ENCODE peak calls at places on chromosome 12, in five cellular contexts. One of them, this sample, is unnamed.
A peak's percentile ranks its signal among the peaks of the same experiment; 100 is the strongest.

GRCh38 chr12:56728139-56728861 is 3.2 kb upstream of the NACA start:
- DNase-seq in WTC11: no peak
- DNase-seq in K562: no peak
- DNase-seq in SK-N-SH: no peak
- DNase-seq in A549: no peak
- DNase-seq in this sample: no peak

GRCh38 chr12:50603817-50604639 is 99.2 kb downstream of the DIP2B start:
- DNase-seq in WTC11: no peak
- DNase-seq in K562: no peak
- DNase-seq in SK-N-SH: no peak
- DNase-seq in A549: no peak
- DNase-seq in this sample: peak; percentile 69

GRCh38 chr12:12542964-12543363 is 19.7 kb downstream of the DUSP16 start:
- DNase-seq in WTC11: no peak
- DNase-seq in K562: no peak
- DNase-seq in SK-N-SH: no peak
- DNase-seq in A549: no peak
- DNase-seq in this sample: no peak

GRCh38 chr12:52539024-52539820 is 13.7 kb downstream of the KRT71 start:
- DNase-seq in WTC11: no peak
- DNase-seq in K562: no peak
- DNase-seq in SK-N-SH: no peak
- DNase-seq in A549: peak; percentile 68
- DNase-seq in this sample: peak; percentile 20

GRCh38 chr12:101759396-101760047 is 20.3 kb upstream of the SYCP3 start:
- DNase-seq in WTC11: no peak
- DNase-seq in K562: peak; percentile 38
- DNase-seq in SK-N-SH: peak; percentile 59
- DNase-seq in A549: peak; percentile 43
- DNase-seq in this sample: peak; percentile 35

GRCh38 chr12:25328082-25328712 is 77.5 kb upstream of the KRAS start:
- DNase-seq in WTC11: no peak
- DNase-seq in K562: no peak
- DNase-seq in SK-N-SH: no peak
- DNase-seq in A549: peak; percentile 30
- DNase-seq in this sample: peak; percentile 66

GRCh38 chr12:52208424-52209165 is 16.8 kb upstream of the KRT80 start:
- DNase-seq in WTC11: no peak
- DNase-seq in K562: no peak
- DNase-seq in SK-N-SH: no peak
- DNase-seq in A549: no peak
- DNase-seq in this sample: no peak

GRCh38 chr12:69388371-69388770 is 28.8 kb downstream of the YEATS4 start:
- DNase-seq in WTC11: no peak
- DNase-seq in K562: no peak
- DNase-seq in SK-N-SH: peak; percentile 30
- DNase-seq in A549: peak; percentile 68
- DNase-seq in this sample: peak; percentile 81

GRCh38 chr12:71873821-71874220 is 34.3 kb downstream of the TBC1D15 start:
- DNase-seq in WTC11: no peak
- DNase-seq in K562: no peak
- DNase-seq in SK-N-SH: no peak
- DNase-seq in A549: no peak
- DNase-seq in this sample: no peak

GRCh38 chr12:40946612-40947194 is 241.4 kb upstream of the PDZRN4 start:
- DNase-seq in WTC11: no peak
- DNase-seq in K562: peak; percentile 24
- DNase-seq in SK-N-SH: peak; percentile 17
- DNase-seq in A549: peak; percentile 51
- DNase-seq in this sample: peak; percentile 42

GRCh38 chr12:4653257-4653656 is 4.3 kb downstream of the NDUFA9 start:
- DNase-seq in WTC11: no peak
- DNase-seq in K562: no peak
- DNase-seq in SK-N-SH: no peak
- DNase-seq in A549: no peak
- DNase-seq in this sample: no peak

GRCh38 chr12:98185606-98186005 is 329.8 kb upstream of the TMPO start:
- DNase-seq in WTC11: no peak
- DNase-seq in K562: no peak
- DNase-seq in SK-N-SH: no peak
- DNase-seq in A549: no peak
- DNase-seq in this sample: peak; percentile 8

GRCh38 chr12:98182791-98183190 is 332.6 kb upstream of the TMPO start:
- DNase-seq in WTC11: no peak
- DNase-seq in K562: no peak
- DNase-seq in SK-N-SH: no peak
- DNase-seq in A549: no peak
- DNase-seq in this sample: no peak

GRCh38 chr12:98179151-98179550 is 336.2 kb upstream of the TMPO start:
- DNase-seq in WTC11: no peak
- DNase-seq in K562: no peak
- DNase-seq in SK-N-SH: no peak
- DNase-seq in A549: no peak
- DNase-seq in this sample: no peak

GRCh38 chr12:98180603-98181002 is 334.8 kb upstream of the TMPO start:
- DNase-seq in WTC11: no peak
- DNase-seq in K562: no peak
- DNase-seq in SK-N-SH: no peak
- DNase-seq in A549: no peak
- DNase-seq in this sample: no peak
- TF ChIP-seq USF2 in WTC11: no peak
- TF ChIP-seq USF2 in K562: no peak
- TF ChIP-seq USF2 in SK-N-SH: no peak
- TF ChIP-seq USF2 in A549: no peak
- TF ChIP-seq USF2 in this sample: no peak

DNA sequence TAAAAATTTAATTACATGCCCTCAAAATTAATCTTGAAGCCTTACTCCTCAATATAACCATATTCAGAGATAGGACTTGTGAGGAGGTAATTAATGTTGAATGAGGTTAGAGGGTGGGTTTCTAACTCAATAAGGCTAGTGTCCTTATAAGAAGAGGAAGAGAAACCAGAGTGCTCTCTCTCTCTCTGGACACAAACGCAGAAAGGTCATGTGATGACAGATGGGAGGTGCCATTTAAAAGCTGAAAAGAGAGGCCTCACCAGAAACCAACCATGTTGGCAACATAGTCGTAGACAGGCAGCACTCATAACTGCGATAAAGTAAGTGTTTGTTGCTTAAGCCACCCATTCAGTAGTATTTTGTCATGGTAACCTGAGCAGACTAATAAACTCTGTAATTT is 378.5 kb upstream of the LMO3 start:
- DNase-seq in WTC11: no peak
- DNase-seq in K562: no peak
- DNase-seq in SK-N-SH: no peak
- DNase-seq in A549: peak; percentile 8
- DNase-seq in this sample: no peak
- TF ChIP-seq USF2 in WTC11: no peak
- TF ChIP-seq USF2 in K562: no peak
- TF ChIP-seq USF2 in SK-N-SH: no peak
- TF ChIP-seq USF2 in A549: no peak
- TF ChIP-seq USF2 in this sample: no peak

DNA sequence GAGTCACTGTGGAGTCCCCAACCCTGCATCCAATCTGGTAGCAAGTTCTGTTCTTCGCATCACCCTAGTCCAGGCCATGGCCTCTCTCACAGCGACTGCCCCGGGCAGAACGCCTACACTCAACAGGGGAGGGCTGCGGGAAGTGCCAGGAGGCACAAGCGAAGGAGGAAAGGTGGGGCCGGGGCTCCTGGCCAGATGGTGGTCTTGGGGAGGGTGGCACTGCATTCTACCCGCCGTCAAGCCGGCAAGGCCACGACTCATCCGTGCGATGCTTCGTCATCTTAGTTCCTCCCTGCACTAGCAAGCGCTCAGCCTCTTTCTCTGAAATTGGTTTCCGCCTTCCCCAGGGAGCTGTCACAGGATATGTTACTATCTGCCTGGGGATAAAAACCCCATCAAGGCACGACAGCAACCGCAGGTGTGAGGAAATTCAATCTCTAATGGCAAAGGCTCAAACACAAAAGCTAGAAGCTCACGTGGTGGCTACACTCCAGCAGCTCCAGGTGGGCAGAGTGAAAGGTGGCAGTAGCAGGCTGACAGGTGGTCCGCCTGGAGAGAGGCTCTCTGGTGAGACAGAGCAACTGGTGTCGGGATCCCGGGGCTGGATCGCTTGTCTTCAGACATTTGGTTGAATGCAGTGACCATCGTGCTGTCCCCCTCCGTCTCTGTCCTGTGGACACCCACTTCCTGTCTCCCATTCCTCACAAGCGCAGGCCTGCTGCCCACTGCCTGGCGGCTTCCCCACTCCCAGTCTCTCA is 34.1 kb downstream of the ACADS start:
- DNase-seq in WTC11: no peak
- DNase-seq in K562: no peak
- DNase-seq in SK-N-SH: no peak
- DNase-seq in A549: no peak
- DNase-seq in this sample: no peak
- TF ChIP-seq USF2 in WTC11: no peak
- TF ChIP-seq USF2 in K562: no peak
- TF ChIP-seq USF2 in SK-N-SH: no peak
- TF ChIP-seq USF2 in A549: no peak
- TF ChIP-seq USF2 in this sample: no peak

GRCh38 chr12:119980247-119980646 is 8.8 kb upstream of the BICDL1 start:
- DNase-seq in WTC11: no peak
- DNase-seq in K562: no peak
- DNase-seq in SK-N-SH: no peak
- DNase-seq in A549: no peak
- DNase-seq in this sample: no peak
- TF ChIP-seq USF2 in WTC11: no peak
- TF ChIP-seq USF2 in K562: no peak
- TF ChIP-seq USF2 in SK-N-SH: no peak
- TF ChIP-seq USF2 in A549: no peak
- TF ChIP-seq USF2 in this sample: no peak

DNA sequence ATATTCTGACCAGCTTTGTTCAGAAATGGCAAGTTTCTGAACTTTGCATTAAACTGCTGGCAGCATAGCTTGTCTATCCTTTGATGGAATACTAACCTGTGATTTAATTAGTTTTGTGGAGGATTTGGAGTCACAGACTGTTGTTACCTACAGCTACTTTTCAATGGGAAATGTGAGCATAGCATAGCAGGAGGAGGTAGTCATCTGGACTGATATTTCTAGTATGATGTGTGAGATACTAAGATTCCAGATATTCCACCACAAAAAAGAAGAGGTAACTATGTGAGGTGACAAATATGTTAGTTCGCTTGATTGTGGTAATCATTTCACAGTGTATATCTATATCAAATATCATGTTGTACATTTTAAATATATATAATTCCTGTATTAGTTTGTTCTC is 833.0 kb downstream of the SLC6A15 start:
- DNase-seq in WTC11: no peak
- DNase-seq in K562: no peak
- DNase-seq in SK-N-SH: no peak
- DNase-seq in A549: no peak
- DNase-seq in this sample: peak; percentile 13
- TF ChIP-seq USF2 in WTC11: no peak
- TF ChIP-seq USF2 in K562: no peak
- TF ChIP-seq USF2 in SK-N-SH: no peak
- TF ChIP-seq USF2 in A549: no peak
- TF ChIP-seq USF2 in this sample: no peak

GRCh38 chr12:3342051-3342450 is 149.0 kb upstream of the PRMT8 start:
- DNase-seq in WTC11: peak; percentile 61
- DNase-seq in K562: peak; percentile 25
- DNase-seq in SK-N-SH: peak; percentile 82
- DNase-seq in A549: peak; percentile 22
- DNase-seq in this sample: peak; percentile 4
- TF ChIP-seq USF2 in WTC11: no peak
- TF ChIP-seq USF2 in K562: no peak
- TF ChIP-seq USF2 in SK-N-SH: no peak
- TF ChIP-seq USF2 in A549: no peak
- TF ChIP-seq USF2 in this sample: no peak

GRCh38 chr12:110698171-110698902 is 9.4 kb upstream of the HVCN1 start:
- DNase-seq in WTC11: peak; percentile 80
- DNase-seq in K562: peak; percentile 79
- DNase-seq in SK-N-SH: no peak
- DNase-seq in A549: peak; percentile 94
- DNase-seq in this sample: peak; percentile 59

GRCh38 chr12:110704231-110704630 is 15.3 kb upstream of the HVCN1 start:
- DNase-seq in WTC11: no peak
- DNase-seq in K562: no peak
- DNase-seq in SK-N-SH: no peak
- DNase-seq in A549: no peak
- DNase-seq in this sample: no peak

GRCh38 chr12:110702081-110702480 is 13.2 kb upstream of the HVCN1 start:
- DNase-seq in WTC11: no peak
- DNase-seq in K562: no peak
- DNase-seq in SK-N-SH: no peak
- DNase-seq in A549: no peak
- DNase-seq in this sample: no peak

GRCh38 chr12:110696283-110696682 is 7.4 kb upstream of the HVCN1 start:
- DNase-seq in WTC11: no peak
- DNase-seq in K562: no peak
- DNase-seq in SK-N-SH: no peak
- DNase-seq in A549: no peak
- DNase-seq in this sample: no peak

DNA sequence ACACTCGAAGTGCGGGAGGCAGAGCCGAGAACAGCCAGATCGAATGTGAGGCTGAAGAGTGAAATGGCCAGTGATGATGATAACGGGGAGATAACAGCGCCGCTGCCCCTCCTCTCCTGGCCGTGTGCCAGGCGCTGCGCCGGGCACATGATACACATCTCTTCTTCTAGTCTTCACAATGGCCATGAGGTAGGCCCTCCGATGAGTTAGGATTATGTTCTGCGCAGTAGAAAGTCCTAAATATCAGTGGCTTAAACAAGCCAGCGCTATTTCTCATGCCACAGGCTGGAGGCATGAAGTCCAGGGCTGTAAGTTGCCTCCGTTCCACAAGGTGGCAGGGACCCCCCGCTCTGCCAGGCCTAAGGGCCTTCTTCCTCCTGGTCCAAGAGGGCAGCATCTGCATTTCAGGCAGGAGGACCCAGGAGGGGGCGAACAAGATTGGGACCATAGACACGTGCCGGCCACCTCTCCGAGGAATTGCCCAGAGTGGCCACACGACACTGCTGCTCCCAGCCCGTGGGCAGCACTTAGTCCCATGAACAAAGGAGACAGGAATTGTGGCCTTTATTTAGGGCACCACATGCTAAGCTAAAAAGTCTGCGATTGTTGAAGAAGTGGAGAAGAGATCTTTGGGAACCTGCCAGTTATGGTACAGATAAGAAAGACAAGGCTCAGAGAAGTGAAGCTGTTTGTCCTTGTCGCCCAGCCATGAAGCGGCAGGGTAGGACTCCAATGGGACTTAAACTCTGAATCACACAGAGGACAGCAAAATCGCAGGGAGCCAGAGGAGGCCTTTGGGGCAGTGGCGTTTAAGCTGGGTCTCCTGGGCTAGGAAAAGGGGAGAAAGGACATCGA is 10.9 kb upstream of the HVCN1 start:
- DNase-seq in WTC11: peak; percentile 26
- DNase-seq in K562: peak; percentile 24
- DNase-seq in SK-N-SH: peak; percentile 72
- DNase-seq in A549: peak; percentile 35
- DNase-seq in this sample: no peak
- TF ChIP-seq USF2 in WTC11: no peak
- TF ChIP-seq USF2 in K562: no peak
- TF ChIP-seq USF2 in SK-N-SH: no peak
- TF ChIP-seq USF2 in A549: no peak
- TF ChIP-seq USF2 in this sample: no peak

This sample was measured in IMR-90.